ENCODE peak calls at places on chromosomes 4 and X, in seven cellular contexts. H is A673, E is lower leg skin, T is epithelial cell of esophagus, Y is GM12865, K is heart left ventricle, A is foreskin fibroblast. P is an unnamed sample.
A peak's percentile ranks its signal among the peaks of the same experiment; 100 is the strongest.

GRCh38 chr4:148447672-148448071 is 5.5 kb upstream of the NR3C2 start:
- DNase-seq in H (peak; percentile 64), E (no peak), T (peak; percentile 9), Y (no peak), K (no peak), A (peak; percentile 39), P (no peak)

GRCh38 chrX:48927125-48927524 is 8.3 kb upstream of the PIM2 start:
- DNase-seq in H (no peak), E (no peak), T (no peak), Y (no peak), K (no peak), A (no peak), P (no peak)

GRCh38 chr4:156255205-156255604 is 301.5 kb upstream of the CTSO start:
- DNase-seq in H (no peak), E (no peak), T (no peak), Y (no peak), K (no peak), A (no peak), P (no peak)

GRCh38 chrX:47814853-47815252 is 21.8 kb upstream of the ZNF81 start:
- DNase-seq in H (no peak), E (no peak), T (no peak), Y (no peak), K (no peak), A (peak; percentile 18), P (no peak)

GRCh38 chr4:124710911-124711310 is 1.6 kb downstream of the ANKRD50 start:
- DNase-seq in H (no peak), E (no peak), T (no peak), Y (no peak), K (peak; percentile 22), A (peak; percentile 57), P (no peak)

GRCh38 chr4:39574946-39575345 is 47.7 kb upstream of the UGDH start:
- DNase-seq in H (no peak), E (no peak), T (peak; percentile 17), Y (peak; percentile 24), K (no peak), A (no peak), P (no peak)

GRCh38 chr4:22897520-22898108 is 204.9 kb downstream of the GBA3 start:
- DNase-seq in H (peak; percentile 28), E (no peak), T (peak; percentile 42), Y (peak; percentile 28), K (no peak), A (peak; percentile 29), P (peak; percentile 2)

GRCh38 chr4:8835521-8836365 is 35.9 kb downstream of the HMX1 start:
- DNase-seq in H (no peak), E (peak; percentile 62), T (no peak), Y (no peak), K (no peak), A (no peak), P (no peak)

GRCh38 chr4:140675599-140676231 is 80.5 kb downstream of the TBC1D9 start:
- DNase-seq in H (no peak), E (no peak), T (peak; percentile 46), Y (peak; percentile 10), K (no peak), A (peak; percentile 15), P (no peak)

GRCh38 chr4:92012899-92013867 is 290.6 kb upstream of the GRID2 start:
- DNase-seq in H (no peak), E (no peak), T (peak; percentile 2), Y (no peak), K (no peak), A (no peak), P (no peak)

GRCh38 chr4:4182835-4183568 is 43.7 kb downstream of the OTOP1 start:
- DNase-seq in H (peak; percentile 46), E (peak; percentile 82), T (no peak), Y (peak; percentile 30), K (no peak), A (peak; percentile 6), P (no peak)

GRCh38 chr4:94410678-94411206 is 41.0 kb upstream of the PDLIM5 start:
- DNase-seq in H (peak; percentile 94), E (peak; percentile 84), T (peak; percentile 96), Y (no peak), K (peak; percentile 83), A (peak; percentile 43), P (no peak)

GRCh38 chr4:110505440-110505839 is 29.5 kb downstream of the ENPEP start:
- DNase-seq in H (no peak), E (no peak), T (no peak), Y (no peak), K (no peak), A (no peak), P (no peak)

GRCh38 chr4:101197350-101197749 is 150.0 kb downstream of the PPP3CA start:
- DNase-seq in H (no peak), E (no peak), T (no peak), Y (no peak), K (no peak), A (no peak), P (no peak)

GRCh38 chrX:129782706-129783105 is 3.0 kb downstream of the SASH3 start:
- DNase-seq in H (no peak), E (no peak), T (no peak), Y (no peak), K (no peak), A (no peak), P (no peak)
- H3K4me3 ChIP-seq in H (no peak overlapping the region), E (no peak overlapping the region), T (no peak overlapping the region), Y (peak overlapping the region; percentile 74), K (no peak overlapping the region), A (no peak overlapping the region), P (no peak overlapping the region)

DNA sequence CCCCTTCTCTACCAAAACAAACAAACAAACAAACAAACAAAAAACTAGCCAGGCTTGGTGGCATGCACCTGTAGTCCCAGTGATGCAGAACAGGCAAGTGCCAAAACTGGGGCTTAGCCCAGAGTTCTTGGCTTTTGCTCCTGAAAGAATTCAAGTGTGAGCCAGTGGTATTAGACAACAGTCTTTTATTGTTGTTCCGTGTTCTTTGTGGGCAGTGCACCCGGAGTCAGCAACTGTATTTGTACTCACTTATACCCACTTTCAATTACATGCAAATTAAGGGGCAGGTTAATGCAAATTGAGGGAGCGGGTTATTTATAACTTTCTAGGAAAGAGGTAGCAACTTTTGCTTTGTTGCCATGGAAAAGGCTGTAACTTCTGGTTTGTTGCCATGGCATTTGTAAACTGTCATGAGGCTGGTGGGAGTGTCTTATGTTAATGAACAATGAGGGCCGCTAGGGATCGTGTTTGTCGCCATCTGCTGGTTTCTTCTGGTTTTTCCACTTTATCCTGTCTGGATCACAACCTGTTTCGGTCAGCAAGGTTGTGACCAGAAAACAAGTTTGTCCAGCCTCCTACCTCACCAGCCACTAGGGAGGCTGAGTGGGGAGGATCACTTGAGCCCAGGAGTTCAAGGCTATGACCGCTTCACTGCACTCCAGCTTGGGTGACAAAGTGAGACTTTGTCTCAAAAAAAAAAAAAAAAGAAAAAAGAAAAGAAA is 88.8 kb upstream of the ESX1 start:
- DNase-seq in H (peak; percentile 77), E (no peak), T (peak; percentile 63), Y (peak; percentile 42), K (no peak), A (peak; percentile 74), P (peak; percentile 61)
- TF ChIP-seq CTCF in H (peak; percentile 69), E (no peak), T (peak; percentile 64), Y (peak; percentile 37), K (peak; percentile 37), A (peak; percentile 32), P (peak; percentile 50)

DNA sequence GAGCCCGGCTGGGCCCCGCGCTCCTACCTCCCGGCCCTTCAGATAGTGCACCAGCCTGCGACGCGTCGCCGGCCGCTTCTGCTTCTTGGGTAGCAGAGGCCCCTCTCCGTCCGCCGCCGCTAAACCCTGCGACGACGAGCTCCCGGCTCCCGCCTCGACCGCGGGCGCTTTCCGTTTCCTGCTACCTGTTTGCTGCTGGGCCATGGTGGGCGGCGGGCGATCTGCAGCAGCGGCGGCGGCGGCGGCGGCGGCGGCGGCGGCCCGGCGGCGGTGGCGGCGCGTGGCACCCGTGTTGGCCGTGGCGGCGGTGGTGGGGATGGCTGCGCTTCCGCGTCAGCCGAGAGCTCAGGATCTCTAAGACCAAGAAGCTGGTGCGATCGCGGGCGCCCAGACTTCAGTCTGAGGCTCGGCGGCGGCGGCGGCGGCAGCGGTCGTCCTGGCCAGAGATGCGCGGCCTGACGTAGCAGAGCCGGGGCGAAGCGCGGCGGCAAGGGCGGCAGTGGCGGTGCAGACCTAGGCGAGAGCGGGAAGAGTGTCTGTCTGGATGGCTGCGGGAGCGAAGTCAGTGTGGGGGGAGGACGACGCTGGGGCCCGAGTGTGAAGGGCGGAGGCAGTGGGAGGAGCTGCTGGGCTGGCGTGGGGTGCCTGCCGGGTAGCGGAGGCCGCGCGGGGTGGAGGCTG is at the start of gene DCAF12L2:
- DNase-seq in H (peak; percentile 1), E (peak; percentile 77), T (peak; percentile 2), Y (no peak), K (no peak), A (no peak), P (no peak)
- H3K4me3 ChIP-seq in H (peak within 1 kb of the TSS; percentile 41), E (no peak within 1 kb of the TSS), T (no peak within 1 kb of the TSS), Y (no peak within 1 kb of the TSS), K (peak within 1 kb of the TSS; percentile 39), A (no peak within 1 kb of the TSS), P (no peak within 1 kb of the TSS)

GRCh38 chrX:44183329-44183728 is 160.1 kb downstream of the EFHC2 start:
- DNase-seq in H (no peak), E (no peak), T (peak; percentile 53), Y (no peak), K (no peak), A (no peak), P (no peak)
- TF ChIP-seq CTCF in H (peak; percentile 18), E (no peak), T (peak; percentile 54), Y (no peak), K (no peak), A (no peak), P (no peak)

GRCh38 chrX:19122641-19123009 is 357 bp upstream of the ADGRG2 start:
- DNase-seq in H (peak; percentile 47), E (no peak), T (no peak), Y (no peak), K (no peak), A (no peak), P (no peak)

GRCh38 chrX:19121898-19122640 is at the start of gene ADGRG2:
- DNase-seq in H (peak; percentile 86), E (no peak), T (peak; percentile 16), Y (no peak), K (peak; percentile 57), A (peak; percentile 52), P (no peak)

DNA sequence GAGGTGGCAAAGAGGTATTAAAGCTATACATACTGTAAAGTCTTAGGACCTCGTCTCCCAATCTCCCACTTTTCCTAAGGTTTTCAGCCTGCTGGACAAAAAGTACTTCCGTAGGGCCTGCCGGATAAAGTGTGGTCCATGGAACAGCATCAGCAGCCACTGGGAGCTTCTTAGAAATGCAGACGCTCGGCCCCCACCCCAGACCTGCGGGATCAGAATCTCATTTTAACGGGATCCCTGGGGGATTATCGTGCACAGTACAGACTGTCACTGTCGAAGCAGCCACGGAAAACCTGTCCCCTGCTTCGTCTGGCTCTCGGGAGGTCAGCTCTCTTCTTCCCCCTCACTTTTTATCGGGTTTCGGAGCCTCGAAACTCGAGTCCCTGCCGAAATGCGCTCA is 802 bp downstream of the ADGRG2 start:
- DNase-seq in H (peak; percentile 70), E (no peak), T (no peak), Y (no peak), K (no peak), A (no peak), P (no peak)
- H3K4me3 ChIP-seq in H (peak overlapping the region; percentile 75), E (no peak overlapping the region), T (no peak overlapping the region), Y (no peak overlapping the region), K (peak overlapping the region; percentile 55), A (no peak overlapping the region), P (no peak overlapping the region)

GRCh38 chr4:107380836-107381438 is 339.1 kb downstream of the PAPSS1 start:
- DNase-seq in H (peak; percentile 75), E (no peak), T (no peak), Y (no peak), K (no peak), A (peak; percentile 67), P (no peak)
- TF ChIP-seq CTCF in H (peak; percentile 62), E (no peak), T (no peak), Y (no peak), K (no peak), A (peak; percentile 28), P (peak; percentile 27)

P was measured in HFF-Myc.